ENCODE peak calls at places on chromosomes 13 and 19, in ten cellular contexts. One of them, this sample, is unnamed.

GRCh38 chr13:96822900-96823299 is 171.4 kb downstream of the OXGR1 start:
- DNase-seq in small intestine: peak; percentile 49
- DNase-seq in AG09309: no peak
- DNase-seq in GM06990: no peak
- DNase-seq in mesenchymal stem cell: peak; percentile 9
- DNase-seq in upper lobe of right lung: no peak
- DNase-seq in transverse colon: peak; percentile 25
- DNase-seq in AG04450: no peak
- DNase-seq in MM.1S: peak; percentile 53
- DNase-seq in HCT116: peak; percentile 54
- DNase-seq in this sample: peak; percentile 2

GRCh38 chr13:19239114-19239860 is 57.7 kb upstream of the TUBA3C start:
- DNase-seq in mesenchymal stem cell: no peak
- DNase-seq in small intestine: no peak
- DNase-seq in GM06990: no peak
- DNase-seq in HCT116: no peak
- DNase-seq in transverse colon: no peak
- DNase-seq in AG04450: no peak
- DNase-seq in AG09309: no peak
- DNase-seq in upper lobe of right lung: no peak
- DNase-seq in MM.1S: no peak
- DNase-seq in this sample: no peak

GRCh38 chr19:28586501-28586900 is 626.5 kb downstream of the UQCRFS1 start:
- DNase-seq in GM06990: no peak
- DNase-seq in mesenchymal stem cell: no peak
- DNase-seq in small intestine: no peak
- DNase-seq in AG09309: no peak
- DNase-seq in AG04450: no peak
- DNase-seq in HCT116: no peak
- DNase-seq in MM.1S: no peak
- DNase-seq in transverse colon: no peak
- DNase-seq in upper lobe of right lung: no peak
- DNase-seq in this sample: no peak

GRCh38 chr13:49637989-49638388 is 9.7 kb downstream of the ARL11 start:
- DNase-seq in transverse colon: no peak
- DNase-seq in AG09309: no peak
- DNase-seq in small intestine: no peak
- DNase-seq in upper lobe of right lung: no peak
- DNase-seq in GM06990: no peak
- DNase-seq in MM.1S: no peak
- DNase-seq in AG04450: no peak
- DNase-seq in HCT116: no peak
- DNase-seq in mesenchymal stem cell: no peak
- DNase-seq in this sample: no peak

GRCh38 chr19:58325623-58326022 is 1.2 kb upstream of the ZSCAN22 start:
- DNase-seq in transverse colon: no peak
- DNase-seq in mesenchymal stem cell: peak; percentile 12
- DNase-seq in AG04450: no peak
- DNase-seq in GM06990: no peak
- DNase-seq in HCT116: no peak
- DNase-seq in upper lobe of right lung: no peak
- DNase-seq in small intestine: no peak
- DNase-seq in AG09309: no peak
- DNase-seq in MM.1S: no peak
- DNase-seq in this sample: no peak

GRCh38 chr19:4369109-4369887 is 25.9 kb downstream of the MPND start:
- DNase-seq in small intestine: peak; percentile 83
- DNase-seq in AG04450: no peak
- DNase-seq in MM.1S: peak; percentile 91
- DNase-seq in transverse colon: peak; percentile 84
- DNase-seq in AG09309: no peak
- DNase-seq in HCT116: no peak
- DNase-seq in mesenchymal stem cell: no peak
- DNase-seq in upper lobe of right lung: peak; percentile 89
- DNase-seq in GM06990: peak; percentile 87
- DNase-seq in this sample: peak; percentile 41

GRCh38 chr13:20826810-20827560 is 53.2 kb upstream of the EEF1AKMT1 start:
- DNase-seq in mesenchymal stem cell: no peak
- DNase-seq in HCT116: no peak
- DNase-seq in GM06990: no peak
- DNase-seq in small intestine: no peak
- DNase-seq in upper lobe of right lung: no peak
- DNase-seq in MM.1S: no peak
- DNase-seq in transverse colon: no peak
- DNase-seq in AG09309: no peak
- DNase-seq in AG04450: no peak
- DNase-seq in this sample: no peak

GRCh38 chr13:54029226-54029625 is 1000.6 kb downstream of the OLFM4 start:
- DNase-seq in transverse colon: no peak
- DNase-seq in small intestine: no peak
- DNase-seq in AG04450: no peak
- DNase-seq in GM06990: no peak
- DNase-seq in HCT116: no peak
- DNase-seq in AG09309: no peak
- DNase-seq in mesenchymal stem cell: peak; percentile 54
- DNase-seq in upper lobe of right lung: no peak
- DNase-seq in MM.1S: no peak
- DNase-seq in this sample: no peak

GRCh38 chr19:1882786-1883692 is 2.3 kb downstream of the ABHD17A start:
- DNase-seq in AG09309: no peak
- DNase-seq in upper lobe of right lung: no peak
- DNase-seq in small intestine: no peak
- DNase-seq in transverse colon: no peak
- DNase-seq in AG04450: no peak
- DNase-seq in GM06990: no peak
- DNase-seq in HCT116: no peak
- DNase-seq in MM.1S: no peak
- DNase-seq in mesenchymal stem cell: no peak
- DNase-seq in this sample: no peak

GRCh38 chr13:51613535-51613934 is 29.3 kb downstream of the WDFY2 start:
- DNase-seq in GM06990: no peak
- DNase-seq in upper lobe of right lung: no peak
- DNase-seq in AG09309: no peak
- DNase-seq in HCT116: no peak
- DNase-seq in small intestine: no peak
- DNase-seq in transverse colon: no peak
- DNase-seq in MM.1S: no peak
- DNase-seq in AG04450: no peak
- DNase-seq in mesenchymal stem cell: no peak
- DNase-seq in this sample: no peak

GRCh38 chr13:31631071-31631470 is 108.3 kb upstream of the RXFP2 start:
- DNase-seq in HCT116: no peak
- DNase-seq in upper lobe of right lung: no peak
- DNase-seq in transverse colon: no peak
- DNase-seq in small intestine: no peak
- DNase-seq in AG04450: no peak
- DNase-seq in MM.1S: no peak
- DNase-seq in GM06990: no peak
- DNase-seq in mesenchymal stem cell: no peak
- DNase-seq in AG09309: no peak
- DNase-seq in this sample: no peak

GRCh38 chr19:20840371-20840770 is 64.3 kb downstream of the ZNF66 start:
- DNase-seq in AG09309: no peak
- DNase-seq in upper lobe of right lung: no peak
- DNase-seq in small intestine: no peak
- DNase-seq in GM06990: no peak
- DNase-seq in AG04450: no peak
- DNase-seq in transverse colon: no peak
- DNase-seq in mesenchymal stem cell: no peak
- DNase-seq in HCT116: no peak
- DNase-seq in MM.1S: no peak
- DNase-seq in this sample: no peak

GRCh38 chr19:2517881-2518601 is 42.1 kb downstream of the GADD45B start:
- DNase-seq in mesenchymal stem cell: no peak
- DNase-seq in AG09309: no peak
- DNase-seq in HCT116: no peak
- DNase-seq in AG04450: no peak
- DNase-seq in transverse colon: no peak
- DNase-seq in small intestine: no peak
- DNase-seq in upper lobe of right lung: no peak
- DNase-seq in MM.1S: no peak
- DNase-seq in GM06990: no peak
- DNase-seq in this sample: peak; percentile 28

GRCh38 chr19:3468211-3468610 is 12.1 kb downstream of the SMIM24 start:
- DNase-seq in small intestine: no peak
- DNase-seq in MM.1S: no peak
- DNase-seq in AG09309: no peak
- DNase-seq in HCT116: no peak
- DNase-seq in AG04450: no peak
- DNase-seq in transverse colon: no peak
- DNase-seq in upper lobe of right lung: no peak
- DNase-seq in GM06990: peak; percentile 10
- DNase-seq in mesenchymal stem cell: no peak
- DNase-seq in this sample: no peak

GRCh38 chr19:5627395-5627904 is 4.6 kb downstream of the SAFB start:
- DNase-seq in AG09309: no peak
- DNase-seq in small intestine: no peak
- DNase-seq in AG04450: no peak
- DNase-seq in HCT116: no peak
- DNase-seq in transverse colon: peak; percentile 50
- DNase-seq in MM.1S: no peak
- DNase-seq in upper lobe of right lung: peak; percentile 82
- DNase-seq in GM06990: peak; percentile 23
- DNase-seq in mesenchymal stem cell: peak; percentile 47
- DNase-seq in this sample: peak; percentile 31

GRCh38 chr19:19657397-19657783 is 6.1 kb downstream of the ATP13A1 start:
- DNase-seq in AG09309: no peak
- DNase-seq in GM06990: no peak
- DNase-seq in MM.1S: no peak
- DNase-seq in AG04450: no peak
- DNase-seq in transverse colon: no peak
- DNase-seq in small intestine: no peak
- DNase-seq in upper lobe of right lung: no peak
- DNase-seq in HCT116: no peak
- DNase-seq in mesenchymal stem cell: no peak
- DNase-seq in this sample: no peak

GRCh38 chr19:36041831-36042230 is 9.2 kb upstream of the CLIP3 start:
- DNase-seq in GM06990: no peak
- DNase-seq in mesenchymal stem cell: peak; percentile 76
- DNase-seq in AG04450: peak; percentile 59
- DNase-seq in small intestine: no peak
- DNase-seq in HCT116: no peak
- DNase-seq in transverse colon: no peak
- DNase-seq in AG09309: peak; percentile 77
- DNase-seq in MM.1S: no peak
- DNase-seq in upper lobe of right lung: no peak
- DNase-seq in this sample: peak; percentile 90

GRCh38 chr13:98676239-98676638 is 76.2 kb downstream of the SLC15A1 start:
- DNase-seq in mesenchymal stem cell: no peak
- DNase-seq in AG04450: no peak
- DNase-seq in transverse colon: no peak
- DNase-seq in HCT116: no peak
- DNase-seq in small intestine: no peak
- DNase-seq in AG09309: no peak
- DNase-seq in upper lobe of right lung: no peak
- DNase-seq in GM06990: no peak
- DNase-seq in MM.1S: no peak
- DNase-seq in this sample: no peak

GRCh38 chr13:97344250-97345175 is 89.5 kb upstream of the RAP2A start:
- DNase-seq in mesenchymal stem cell: peak; percentile 70
- DNase-seq in transverse colon: peak; percentile 63
- DNase-seq in upper lobe of right lung: no peak
- DNase-seq in GM06990: no peak
- DNase-seq in small intestine: peak; percentile 79
- DNase-seq in HCT116: peak; percentile 49
- DNase-seq in AG09309: no peak
- DNase-seq in MM.1S: peak; percentile 51
- DNase-seq in AG04450: no peak
- DNase-seq in this sample: peak; percentile 62

GRCh38 chr19:47421244-47421786 is 2.0 kb upstream of the MEIS3 start:
- DNase-seq in upper lobe of right lung: peak; percentile 55
- DNase-seq in mesenchymal stem cell: no peak
- DNase-seq in MM.1S: no peak
- DNase-seq in HCT116: no peak
- DNase-seq in AG04450: no peak
- DNase-seq in GM06990: no peak
- DNase-seq in AG09309: no peak
- DNase-seq in small intestine: no peak
- DNase-seq in transverse colon: no peak
- DNase-seq in this sample: no peak
- H3K4me3 ChIP-seq in upper lobe of right lung: no peak overlapping the region
- H3K4me3 ChIP-seq in mesenchymal stem cell: no peak overlapping the region
- H3K4me3 ChIP-seq in MM.1S: no peak overlapping the region
- H3K4me3 ChIP-seq in HCT116: no peak overlapping the region
- H3K4me3 ChIP-seq in AG04450: no peak overlapping the region
- H3K4me3 ChIP-seq in GM06990: no peak overlapping the region
- H3K4me3 ChIP-seq in AG09309: no peak overlapping the region
- H3K4me3 ChIP-seq in small intestine: no peak overlapping the region
- H3K4me3 ChIP-seq in transverse colon: no peak overlapping the region
- H3K4me3 ChIP-seq in this sample: no peak overlapping the region

GRCh38 chr19:55252760-55253159 is 6.1 kb downstream of the PPP6R1 start:
- DNase-seq in HCT116: no peak
- DNase-seq in MM.1S: no peak
- DNase-seq in GM06990: no peak
- DNase-seq in mesenchymal stem cell: no peak
- DNase-seq in AG04450: no peak
- DNase-seq in AG09309: no peak
- DNase-seq in transverse colon: no peak
- DNase-seq in upper lobe of right lung: no peak
- DNase-seq in small intestine: no peak
- DNase-seq in this sample: no peak
- H3K4me3 ChIP-seq in HCT116: no peak overlapping the region
- H3K4me3 ChIP-seq in MM.1S: peak overlapping the region; percentile 94
- H3K4me3 ChIP-seq in GM06990: peak overlapping the region; percentile 86
- H3K4me3 ChIP-seq in mesenchymal stem cell: no peak overlapping the region
- H3K4me3 ChIP-seq in AG04450: no peak overlapping the region
- H3K4me3 ChIP-seq in AG09309: no peak overlapping the region
- H3K4me3 ChIP-seq in transverse colon: no peak overlapping the region
- H3K4me3 ChIP-seq in upper lobe of right lung: no peak overlapping the region
- H3K4me3 ChIP-seq in small intestine: no peak overlapping the region
- H3K4me3 ChIP-seq in this sample: no peak overlapping the region

DNA sequence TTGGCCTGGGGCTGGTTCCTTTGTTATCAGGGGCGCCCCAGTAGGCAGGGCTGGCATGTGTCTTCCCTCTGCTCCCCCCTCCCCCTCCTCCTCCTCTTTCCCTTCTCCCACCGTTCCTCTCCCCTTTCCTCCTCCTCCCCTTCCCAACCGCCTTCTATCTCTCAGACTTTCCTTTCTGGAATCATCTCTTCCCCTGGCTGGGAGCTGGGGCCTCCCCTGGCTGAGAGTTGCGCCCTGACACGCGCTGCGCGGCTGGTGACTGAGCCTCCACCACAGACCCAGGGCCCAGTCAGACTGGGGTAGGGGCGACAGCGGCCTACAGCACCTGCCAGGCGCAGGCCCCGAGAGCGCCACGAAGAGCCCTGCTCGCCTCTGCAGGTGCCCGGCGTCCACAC is 2.8 kb downstream of the PNMA8B start:
- DNase-seq in upper lobe of right lung: no peak
- DNase-seq in HCT116: no peak
- DNase-seq in AG04450: no peak
- DNase-seq in small intestine: no peak
- DNase-seq in AG09309: no peak
- DNase-seq in MM.1S: no peak
- DNase-seq in transverse colon: no peak
- DNase-seq in mesenchymal stem cell: no peak
- DNase-seq in GM06990: no peak
- DNase-seq in this sample: no peak
- H3K4me3 ChIP-seq in upper lobe of right lung: peak overlapping the region; percentile 45
- H3K4me3 ChIP-seq in HCT116: no peak overlapping the region
- H3K4me3 ChIP-seq in AG04450: no peak overlapping the region
- H3K4me3 ChIP-seq in small intestine: no peak overlapping the region
- H3K4me3 ChIP-seq in AG09309: no peak overlapping the region
- H3K4me3 ChIP-seq in MM.1S: no peak overlapping the region
- H3K4me3 ChIP-seq in transverse colon: peak overlapping the region; percentile 30
- H3K4me3 ChIP-seq in mesenchymal stem cell: no peak overlapping the region
- H3K4me3 ChIP-seq in GM06990: no peak overlapping the region
- H3K4me3 ChIP-seq in this sample: no peak overlapping the region

GRCh38 chr13:30006246-30006645 is 155.8 kb upstream of the UBL3 start:
- DNase-seq in MM.1S: no peak
- DNase-seq in GM06990: no peak
- DNase-seq in mesenchymal stem cell: no peak
- DNase-seq in HCT116: no peak
- DNase-seq in AG09309: no peak
- DNase-seq in transverse colon: no peak
- DNase-seq in AG04450: no peak
- DNase-seq in small intestine: no peak
- DNase-seq in upper lobe of right lung: no peak
- DNase-seq in this sample: no peak
- H3K4me3 ChIP-seq in MM.1S: no peak overlapping the region
- H3K4me3 ChIP-seq in GM06990: no peak overlapping the region
- H3K4me3 ChIP-seq in mesenchymal stem cell: no peak overlapping the region
- H3K4me3 ChIP-seq in HCT116: no peak overlapping the region
- H3K4me3 ChIP-seq in AG09309: no peak overlapping the region
- H3K4me3 ChIP-seq in transverse colon: no peak overlapping the region
- H3K4me3 ChIP-seq in AG04450: no peak overlapping the region
- H3K4me3 ChIP-seq in small intestine: no peak overlapping the region
- H3K4me3 ChIP-seq in upper lobe of right lung: no peak overlapping the region
- H3K4me3 ChIP-seq in this sample: no peak overlapping the region